ENCODE peak calls at places on chromosomes 12 and 14, in four cellular contexts. R is hepatocyte, N is Peyer's patch, F is stomach. O is an unnamed sample.

GRCh38 chr12:53160673-53161072 is 19.8 kb upstream of the ZNF740 start:
- DNase-seq in R (no peak), N (no peak), F (no peak), O (no peak)

GRCh38 chr12:4555804-4556203 is 6.2 kb upstream of the DYRK4 start:
- DNase-seq in R (no peak), N (no peak), F (no peak), O (no peak)

GRCh38 chr12:31201382-31201781 is 124.6 kb downstream of the SINHCAF start:
- DNase-seq in R (no peak), N (no peak), F (no peak), O (no peak)

GRCh38 chr12:26100966-26101744 is 23.7 kb downstream of the BHLHE41 start:
- DNase-seq in R (peak; percentile 87), N (no peak), F (peak; percentile 68), O (no peak)

GRCh38 chr14:67618617-67619063 is 1.1 kb upstream of the ARG2 start:
- DNase-seq in R (peak; percentile 88), N (no peak), F (no peak), O (peak; percentile 69)

GRCh38 chr12:83954939-83955601 is 957.5 kb downstream of the SLC6A15 start:
- DNase-seq in R (peak; percentile 13), N (no peak), F (no peak), O (no peak)

GRCh38 chr14:23550827-23551265 is 719 bp downstream of the ZFHX2 start:
- DNase-seq in R (no peak), N (no peak), F (no peak), O (peak; percentile 6)

GRCh38 chr14:59630281-59630963 is 53.8 kb upstream of the CCDC175 start:
- DNase-seq in R (peak; percentile 32), N (no peak), F (no peak), O (peak; percentile 31)

GRCh38 chr14:64478634-64479250 is 13.4 kb downstream of the AKAP5 start:
- DNase-seq in R (no peak), N (no peak), F (no peak), O (peak; percentile 24)

GRCh38 chr12:24770334-24770733 is 178.6 kb downstream of the BCAT1 start:
- DNase-seq in R (no peak), N (no peak), F (no peak), O (no peak)

GRCh38 chr12:105292705-105293104 is 37.8 kb upstream of the C12orf75 start:
- DNase-seq in R (no peak), N (no peak), F (no peak), O (no peak)

GRCh38 chr14:51593397-51593796 is 58.3 kb upstream of the FRMD6 start:
- DNase-seq in R (no peak), N (no peak), F (no peak), O (no peak)

GRCh38 chr14:106690333-106690891 is 1164.0 kb downstream of the TMEM121 start:
- DNase-seq in R (no peak), N (no peak), F (no peak), O (no peak)

GRCh38 chr14:68607081-68607851 is 185.6 kb downstream of the ZFP36L1 start:
- DNase-seq in R (peak; percentile 86), N (no peak), F (peak; percentile 38), O (no peak)

GRCh38 chr12:106910202-106910601 is 45.5 kb upstream of the TMEM263 start:
- DNase-seq in R (no peak), N (no peak), F (no peak), O (no peak)

GRCh38 chr12:47216150-47216677 is 136.5 kb upstream of the AMIGO2 start:
- DNase-seq in R (no peak), N (peak; percentile 80), F (no peak), O (no peak)

GRCh38 chr12:45695035-45695434 is 34.5 kb upstream of the ARID2 start:
- DNase-seq in R (no peak), N (no peak), F (no peak), O (no peak)

GRCh38 chr12:6069452-6070093 is 54.9 kb downstream of the VWF start:
- DNase-seq in R (no peak), N (no peak), F (no peak), O (peak; percentile 73)

GRCh38 chr12:64611430-64612286 is 1.4 kb downstream of the RASSF3 start:
- DNase-seq in R (peak; percentile 50), N (peak; percentile 42), F (peak; percentile 64), O (peak; percentile 36)

GRCh38 chr12:132289356-132290202 is 39.8 kb downstream of the GALNT9 start:
- DNase-seq in R (no peak), N (no peak), F (no peak), O (no peak)

GRCh38 chr12:80175307-80175930 is 76.1 kb downstream of the OTOGL start:
- DNase-seq in R (no peak), N (no peak), F (no peak), O (no peak)

GRCh38 chr12:12172106-12172511 is 94.7 kb downstream of the LRP6 start:
- DNase-seq in R (peak; percentile 13), N (no peak), F (no peak), O (peak; percentile 15)

DNA sequence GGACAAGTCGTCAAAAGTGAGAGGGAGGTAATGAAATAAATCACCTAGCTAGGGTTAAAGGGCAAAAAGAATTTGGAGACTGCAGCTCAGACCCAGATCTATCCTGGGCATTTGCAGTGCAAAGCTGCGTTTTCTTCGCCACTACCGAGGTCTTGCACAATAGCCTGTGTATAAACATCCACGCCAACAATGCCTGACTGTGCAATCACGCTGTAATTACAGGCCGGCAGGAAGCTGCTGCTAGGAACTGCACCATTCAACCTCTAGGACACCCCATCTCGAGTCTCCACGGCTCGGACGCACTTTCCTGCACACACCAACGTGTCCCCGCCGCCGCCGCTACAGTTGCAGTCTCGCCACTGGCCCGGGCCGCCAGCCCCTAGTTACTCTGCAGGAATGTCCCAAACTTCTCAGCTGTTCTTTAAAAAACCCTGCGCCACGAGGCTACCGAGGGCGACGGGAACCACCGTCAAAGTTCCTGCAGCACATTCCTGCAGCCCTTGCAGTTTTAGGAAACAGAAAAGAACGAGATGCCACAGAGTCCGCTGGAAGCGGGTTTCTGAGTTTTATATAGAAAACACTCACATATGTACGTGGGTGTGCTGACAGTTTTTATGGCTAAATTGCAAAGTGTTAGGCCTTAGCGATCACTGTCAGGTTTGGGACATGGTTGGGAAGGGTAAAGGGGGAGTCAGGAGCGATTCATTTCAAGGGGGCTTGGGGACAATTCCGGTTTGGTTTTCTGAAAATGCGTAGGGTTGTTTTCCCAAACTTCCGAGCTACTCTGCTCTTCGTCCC is 65.6 kb upstream of the PTGR2 start:
- DNase-seq in R (peak; percentile 86), N (peak; percentile 88), F (peak; percentile 79), O (peak; percentile 78)
- TF ChIP-seq CTCF in R (peak; percentile 3), N (peak; percentile 34), F (peak; percentile 27), O (peak; percentile 19)

DNA sequence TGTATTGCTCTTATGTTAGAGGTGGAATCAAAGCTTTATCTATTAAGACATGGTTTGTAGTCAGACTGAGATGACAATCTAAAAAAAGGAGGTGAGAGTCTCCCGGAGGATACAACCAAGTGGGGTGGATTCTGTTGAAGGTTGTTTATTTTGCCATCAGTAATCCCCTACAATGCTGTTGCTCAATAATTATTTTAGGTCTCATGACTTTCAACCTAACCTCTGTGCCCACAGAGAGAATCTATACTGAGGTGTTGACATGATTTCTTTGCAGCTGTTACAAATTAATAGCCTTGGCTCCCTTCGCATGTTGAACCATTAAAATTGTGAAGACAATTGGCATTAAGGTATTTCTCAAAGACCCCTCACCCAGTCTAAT is 28.7 kb upstream of the FOS start:
- DNase-seq in R (no peak), N (no peak), F (no peak), O (no peak)
- H3K27ac ChIP-seq in R (no peak overlapping the region), N (peak overlapping the region; percentile 67), F (no peak overlapping the region), O (no peak overlapping the region)

GRCh38 chr14:74015178-74015577 is 3.9 kb downstream of the ENTPD5 start:
- DNase-seq in R (no peak), N (no peak), F (no peak), O (no peak)

GRCh38 chr14:74018029-74018703 is 922 bp downstream of the ENTPD5 start:
- DNase-seq in R (no peak), N (no peak), F (no peak), O (peak; percentile 83)

GRCh38 chr14:74015965-74016364 is 3.1 kb downstream of the ENTPD5 start:
- DNase-seq in R (no peak), N (no peak), F (no peak), O (no peak)

GRCh38 chr14:74018704-74019407 is at the start of the genes BBOF1 and ENTPD5:
- DNase-seq in R (peak; percentile 97), N (peak; percentile 74), F (peak; percentile 89), O (peak; percentile 95)

GRCh38 chr14:74014299-74014698 is 4.8 kb downstream of the ENTPD5 start:
- DNase-seq in R (peak; percentile 44), N (no peak), F (no peak), O (no peak)
- TF ChIP-seq CTCF in R (no peak), N (no peak), F (no peak), O (no peak)

GRCh38 chr12:104055686-104056388 is 5.8 kb upstream of the GLT8D2 start:
- DNase-seq in R (no peak), N (no peak), F (peak; percentile 83), O (no peak)
- H3K27ac ChIP-seq in R (no peak overlapping the region), N (no peak overlapping the region), F (no peak overlapping the region), O (peak overlapping the region; percentile 59)

GRCh38 chr14:21902561-21903199 is 229.1 kb upstream of the OR4E1 start:
- DNase-seq in R (no peak), N (peak; percentile 23), F (no peak), O (no peak)
- TF ChIP-seq CTCF in R (peak; percentile 27), N (no peak), F (no peak), O (peak; percentile 39)

GRCh38 chr12:32828120-32828519 is 68.5 kb downstream of the PKP2 start:
- DNase-seq in R (no peak), N (no peak), F (no peak), O (no peak)
- H3K27ac ChIP-seq in R (no peak overlapping the region), N (no peak overlapping the region), F (no peak overlapping the region), O (no peak overlapping the region)

O was measured in RWPE1.